ENCODE peak calls at places on chromosomes 6 and 20, in four cellular contexts. H is HepG2, Y is left ventricle myocardium inferior, T is heart right ventricle. F is an unnamed sample.

GRCh38 chr20:36493013-36493800 is 48.1 kb upstream of the MYL9 start:
- DNase-seq in T (no peak), H (no peak), Y (no peak), F (no peak)

GRCh38 chr6:55047433-55048044 is 126.8 kb upstream of the HCRTR2 start:
- DNase-seq in H (no peak), T (no peak), Y (no peak), F (no peak)

GRCh38 chr20:62464080-62464770 is 11.6 kb downstream of the GATA5 start:
- DNase-seq in H (no peak), T (no peak), Y (no peak), F (no peak)

GRCh38 chr20:9081423-9081966 is 12.6 kb downstream of the PLCB4 start:
- DNase-seq in Y (no peak), H (no peak), T (no peak), F (no peak)

GRCh38 chr6:167962717-167963116 is 34.8 kb upstream of the KIF25 start:
- DNase-seq in H (no peak), T (no peak), Y (no peak), F (no peak)

GRCh38 chr6:117075218-117075617 is 190.1 kb upstream of the VGLL2 start:
- DNase-seq in Y (no peak), H (no peak), T (no peak), F (no peak)

GRCh38 chr6:75893058-75893775 is 144.2 kb downstream of the MYO6 start:
- DNase-seq in T (no peak), H (peak; percentile 61), Y (no peak), F (no peak)

GRCh38 chr6:7419065-7419464 is 29.5 kb downstream of the RIOK1 start:
- DNase-seq in H (peak; percentile 69), T (no peak), Y (no peak), F (no peak)

GRCh38 chr6:121485359-121485809 is 49.9 kb downstream of the GJA1 start:
- DNase-seq in Y (no peak), H (no peak), T (no peak), F (no peak)

GRCh38 chr6:6697620-6698019 is 109.1 kb downstream of the LY86 start:
- DNase-seq in T (no peak), Y (no peak), H (no peak), F (no peak)

GRCh38 chr20:17316316-17317038 is 89.6 kb downstream of the PCSK2 start:
- DNase-seq in Y (no peak), H (no peak), T (no peak), F (no peak)

GRCh38 chr6:13334953-13335352 is 6.6 kb upstream of the TBC1D7 start:
- DNase-seq in T (no peak), H (no peak), Y (no peak), F (no peak)

GRCh38 chr6:166365221-166365620 is 17.5 kb downstream of the MPC1 start:
- DNase-seq in Y (no peak), H (no peak), T (no peak), F (no peak)

GRCh38 chr6:13848553-13849150 is 34.3 kb upstream of the MCUR1 start:
- DNase-seq in T (no peak), H (no peak), Y (no peak), F (no peak)

GRCh38 chr20:51429696-51430095 is 112.8 kb downstream of the NFATC2 start:
- DNase-seq in H (no peak), Y (no peak), T (no peak), F (no peak)

GRCh38 chr20:10856237-10856636 is 182.4 kb upstream of the JAG1 start:
- DNase-seq in T (no peak), H (peak; percentile 51), Y (no peak), F (no peak)

GRCh38 chr6:159606786-159607185 is 86.3 kb downstream of the SOD2 start:
- DNase-seq in H (no peak), T (no peak), Y (no peak), F (no peak)

GRCh38 chr20:34984756-34985261 is 29.1 kb downstream of the MYH7B start:
- DNase-seq in H (no peak), T (no peak), Y (peak; percentile 48), F (no peak)

GRCh38 chr6:10861086-10861485 is 20.8 kb downstream of the GCM2 start:
- DNase-seq in H (no peak), Y (no peak), T (no peak), F (no peak)

DNA sequence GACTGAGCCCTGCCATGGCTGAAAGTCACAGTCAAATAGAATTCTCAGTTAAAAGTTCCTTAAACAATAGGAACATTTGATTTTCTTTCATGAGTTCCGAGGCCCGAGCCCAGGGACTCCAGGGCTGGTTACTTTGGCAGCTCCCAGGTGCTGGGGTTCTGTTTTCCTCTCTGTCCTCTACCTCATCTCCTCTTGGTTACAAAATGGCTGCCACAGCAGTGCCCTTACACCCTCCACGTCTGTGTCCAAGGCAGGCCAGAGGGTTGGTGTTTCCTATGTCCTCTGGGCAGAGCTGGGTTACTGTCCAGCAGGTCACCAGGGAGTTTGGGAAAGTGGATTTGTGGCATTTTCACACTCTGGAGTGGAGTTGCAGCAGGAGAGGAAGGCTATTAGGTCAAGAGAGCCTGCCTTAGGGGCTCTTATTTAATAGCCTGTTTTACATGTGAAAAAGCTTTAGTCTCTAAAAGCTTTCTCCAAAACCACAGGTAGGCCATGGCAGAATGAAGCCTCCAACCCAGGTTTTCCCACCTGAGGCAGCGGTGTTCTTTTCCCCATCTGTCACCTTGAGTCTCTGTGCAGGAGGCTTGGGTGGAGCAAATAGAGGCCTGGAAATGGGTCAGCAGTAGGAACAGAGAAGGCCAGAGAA is 111.0 kb downstream of the DTD1 start:
- DNase-seq in H (no peak), Y (no peak), T (no peak), F (no peak)
- H3K27ac ChIP-seq in H (no peak overlapping the region), Y (no peak overlapping the region), T (no peak overlapping the region), F (no peak overlapping the region)

DNA sequence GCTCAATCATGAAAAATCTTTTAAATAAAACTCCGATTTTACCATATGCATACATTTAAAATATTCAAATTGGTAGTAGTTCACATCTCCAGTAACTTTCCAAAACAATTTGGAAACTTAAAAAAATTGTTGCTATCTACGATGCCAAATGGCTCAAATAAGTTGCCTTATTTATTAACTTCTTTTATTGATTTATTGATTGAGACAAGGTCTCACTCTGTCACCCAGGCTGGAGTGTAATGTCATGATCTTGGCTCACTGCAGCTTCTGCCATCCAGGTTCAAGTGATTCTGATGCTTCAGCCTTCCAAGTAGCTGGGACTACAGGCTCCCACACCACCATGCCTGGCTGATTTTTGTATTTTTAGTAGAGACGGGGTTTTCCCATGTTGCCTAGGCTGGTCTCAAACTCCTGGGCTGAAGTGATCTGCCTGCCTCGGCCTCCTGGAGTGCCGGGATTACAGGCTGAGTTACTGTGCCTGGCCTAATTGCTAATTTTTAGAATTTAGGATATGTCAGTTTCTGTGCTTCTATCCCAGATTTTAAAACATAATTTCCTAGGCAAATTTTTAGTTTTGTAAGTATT is 12.9 kb downstream of the NKX2-4 start:
- DNase-seq in H (no peak), T (no peak), Y (no peak), F (no peak)
- H3K36me3 ChIP-seq in H (peaks cover 83% of the 10 kb centered on the region), T (no peaks in the 10 kb centered on the region), Y (peaks cover 83% of the 10 kb centered on the region), F (peaks cover 75% of the 10 kb centered on the region)

GRCh38 chr20:25018425-25018824 is 25.9 kb upstream of the APMAP start:
- DNase-seq in H (no peak), T (no peak), Y (no peak), F (no peak)
- H3K27ac ChIP-seq in H (no peak overlapping the region), T (no peak overlapping the region), Y (no peak overlapping the region), F (no peak overlapping the region)

DNA sequence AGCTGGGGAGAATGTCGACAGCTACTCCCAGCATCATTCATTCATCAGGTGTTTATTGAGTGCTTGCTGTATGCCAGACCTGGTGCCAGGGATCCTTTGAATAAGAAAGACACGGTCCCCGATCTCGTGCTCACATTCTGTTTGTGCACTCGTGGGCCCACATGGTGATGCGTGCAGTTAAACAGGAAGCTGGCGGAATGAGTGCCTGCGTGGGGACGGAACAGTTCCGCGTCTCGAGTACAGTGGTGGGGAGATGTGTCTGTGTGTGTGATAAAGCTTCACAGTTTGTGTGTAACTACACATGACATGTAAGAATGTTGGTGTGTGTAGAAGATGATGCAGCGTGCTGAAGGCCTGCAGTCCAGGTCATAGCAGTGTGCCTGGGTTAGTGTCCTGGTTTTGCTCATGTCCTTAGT is 6.5 kb downstream of the RBM38 start:
- DNase-seq in Y (peak; percentile 12), H (no peak), T (no peak), F (no peak)
- H3K36me3 ChIP-seq in Y (peaks cover 53% of the 10 kb centered on the region), H (peaks cover 71% of the 10 kb centered on the region), T (no peaks in the 10 kb centered on the region), F (no peaks in the 10 kb centered on the region)

GRCh38 chr6:131651782-131652181 is 14.7 kb downstream of the ENPP3 start:
- DNase-seq in Y (no peak), T (no peak), H (no peak), F (no peak)
- H3K27ac ChIP-seq in Y (no peak overlapping the region), T (no peak overlapping the region), H (no peak overlapping the region), F (no peak overlapping the region)

GRCh38 chr6:155147958-155148663 is 115.7 kb upstream of the CLDN20 start:
- DNase-seq in Y (no peak), T (no peak), H (no peak), F (no peak)
- H3K36me3 ChIP-seq in Y (no peaks in the 10 kb centered on the region), T (no peaks in the 10 kb centered on the region), H (no peaks in the 10 kb centered on the region), F (no peaks in the 10 kb centered on the region)